ENCODE peak calls at places on chromosome 11, in nine cellular contexts. One of them, this sample, is unnamed.

GRCh38 chr11:120576606-120577005 is 65.1 kb downstream of the GRIK4 start:
- DNase-seq in stomach: no peak
- DNase-seq in activated T-helper 1 cell treated with anti-CD3 and anti-CD28 coated beads, Interleukin-2, amount 50 U/mL, for 16 hours: no peak
- DNase-seq in hippocampal formation: no peak
- DNase-seq in effector memory CD8-positive, alpha-beta T cell: no peak
- DNase-seq in skeletal muscle cell: no peak
- DNase-seq in frontal cortex: no peak
- DNase-seq in activated gamma-delta T cell treated with Interleukin-2 at 50 U/mL for 16 hours: no peak
- DNase-seq in C1 segment of cervical spinal cord: no peak
- DNase-seq in this sample: no peak

GRCh38 chr11:126391286-126391954 is 35.9 kb downstream of the ST3GAL4 start:
- DNase-seq in stomach: no peak
- DNase-seq in effector memory CD8-positive, alpha-beta T cell: no peak
- DNase-seq in activated gamma-delta T cell treated with Interleukin-2 at 50 U/mL for 16 hours: no peak
- DNase-seq in C1 segment of cervical spinal cord: no peak
- DNase-seq in activated T-helper 1 cell treated with anti-CD3 and anti-CD28 coated beads, Interleukin-2, amount 50 U/mL, for 16 hours: no peak
- DNase-seq in hippocampal formation: no peak
- DNase-seq in frontal cortex: no peak
- DNase-seq in skeletal muscle cell: no peak
- DNase-seq in this sample: no peak

GRCh38 chr11:22337571-22338464 is at the start of gene SLC17A6:
- DNase-seq in activated gamma-delta T cell treated with Interleukin-2 at 50 U/mL for 16 hours: no peak
- DNase-seq in activated T-helper 1 cell treated with anti-CD3 and anti-CD28 coated beads, Interleukin-2, amount 50 U/mL, for 16 hours: no peak
- DNase-seq in hippocampal formation: no peak
- DNase-seq in C1 segment of cervical spinal cord: no peak
- DNase-seq in frontal cortex: no peak
- DNase-seq in stomach: no peak
- DNase-seq in effector memory CD8-positive, alpha-beta T cell: no peak
- DNase-seq in skeletal muscle cell: peak
- DNase-seq in this sample: no peak

GRCh38 chr11:34162507-34162848 is 57.0 kb downstream of the NAT10 start:
- DNase-seq in C1 segment of cervical spinal cord: no peak
- DNase-seq in activated T-helper 1 cell treated with anti-CD3 and anti-CD28 coated beads, Interleukin-2, amount 50 U/mL, for 16 hours: no peak
- DNase-seq in hippocampal formation: no peak
- DNase-seq in effector memory CD8-positive, alpha-beta T cell: no peak
- DNase-seq in skeletal muscle cell: no peak
- DNase-seq in frontal cortex: no peak
- DNase-seq in activated gamma-delta T cell treated with Interleukin-2 at 50 U/mL for 16 hours: no peak
- DNase-seq in stomach: no peak
- DNase-seq in this sample: no peak

GRCh38 chr11:64306876-64307622 is 1.7 kb downstream of the ESRRA start:
- DNase-seq in stomach: peak
- DNase-seq in effector memory CD8-positive, alpha-beta T cell: no peak
- DNase-seq in C1 segment of cervical spinal cord: peak
- DNase-seq in activated T-helper 1 cell treated with anti-CD3 and anti-CD28 coated beads, Interleukin-2, amount 50 U/mL, for 16 hours: no peak
- DNase-seq in hippocampal formation: no peak
- DNase-seq in frontal cortex: no peak
- DNase-seq in skeletal muscle cell: no peak
- DNase-seq in activated gamma-delta T cell treated with Interleukin-2 at 50 U/mL for 16 hours: no peak
- DNase-seq in this sample: no peak

GRCh38 chr11:2933376-2934056 is 4.3 kb upstream of the PHLDA2 start:
- DNase-seq in activated gamma-delta T cell treated with Interleukin-2 at 50 U/mL for 16 hours: no peak
- DNase-seq in skeletal muscle cell: no peak
- DNase-seq in frontal cortex: peak
- DNase-seq in effector memory CD8-positive, alpha-beta T cell: peak
- DNase-seq in C1 segment of cervical spinal cord: no peak
- DNase-seq in activated T-helper 1 cell treated with anti-CD3 and anti-CD28 coated beads, Interleukin-2, amount 50 U/mL, for 16 hours: no peak
- DNase-seq in stomach: peak
- DNase-seq in hippocampal formation: no peak
- DNase-seq in this sample: peak

GRCh38 chr11:80182906-80183305 is 742.1 kb upstream of the TENM4 start:
- DNase-seq in hippocampal formation: no peak
- DNase-seq in effector memory CD8-positive, alpha-beta T cell: no peak
- DNase-seq in activated gamma-delta T cell treated with Interleukin-2 at 50 U/mL for 16 hours: no peak
- DNase-seq in frontal cortex: no peak
- DNase-seq in C1 segment of cervical spinal cord: no peak
- DNase-seq in activated T-helper 1 cell treated with anti-CD3 and anti-CD28 coated beads, Interleukin-2, amount 50 U/mL, for 16 hours: no peak
- DNase-seq in skeletal muscle cell: no peak
- DNase-seq in stomach: no peak
- DNase-seq in this sample: no peak

GRCh38 chr11:85725510-85726258 is 39.7 kb upstream of the CCDC89 start:
- DNase-seq in skeletal muscle cell: peak
- DNase-seq in effector memory CD8-positive, alpha-beta T cell: no peak
- DNase-seq in activated gamma-delta T cell treated with Interleukin-2 at 50 U/mL for 16 hours: no peak
- DNase-seq in activated T-helper 1 cell treated with anti-CD3 and anti-CD28 coated beads, Interleukin-2, amount 50 U/mL, for 16 hours: no peak
- DNase-seq in C1 segment of cervical spinal cord: no peak
- DNase-seq in hippocampal formation: no peak
- DNase-seq in frontal cortex: no peak
- DNase-seq in stomach: no peak
- DNase-seq in this sample: no peak

GRCh38 chr11:61331636-61332035 is 1.3 kb downstream of the DDB1 start:
- DNase-seq in activated T-helper 1 cell treated with anti-CD3 and anti-CD28 coated beads, Interleukin-2, amount 50 U/mL, for 16 hours: no peak
- DNase-seq in activated gamma-delta T cell treated with Interleukin-2 at 50 U/mL for 16 hours: no peak
- DNase-seq in hippocampal formation: no peak
- DNase-seq in effector memory CD8-positive, alpha-beta T cell: no peak
- DNase-seq in stomach: no peak
- DNase-seq in skeletal muscle cell: no peak
- DNase-seq in frontal cortex: no peak
- DNase-seq in C1 segment of cervical spinal cord: no peak
- DNase-seq in this sample: no peak

GRCh38 chr11:67269401-67270255 is 3.4 kb downstream of the GRK2 start:
- DNase-seq in activated T-helper 1 cell treated with anti-CD3 and anti-CD28 coated beads, Interleukin-2, amount 50 U/mL, for 16 hours: no peak
- DNase-seq in effector memory CD8-positive, alpha-beta T cell: peak
- DNase-seq in hippocampal formation: no peak
- DNase-seq in frontal cortex: no peak
- DNase-seq in activated gamma-delta T cell treated with Interleukin-2 at 50 U/mL for 16 hours: no peak
- DNase-seq in C1 segment of cervical spinal cord: no peak
- DNase-seq in skeletal muscle cell: no peak
- DNase-seq in stomach: peak
- DNase-seq in this sample: no peak

GRCh38 chr11:117809236-117810055 is 12.4 kb upstream of the DSCAML1 start:
- DNase-seq in frontal cortex: peak
- DNase-seq in stomach: peak
- DNase-seq in activated T-helper 1 cell treated with anti-CD3 and anti-CD28 coated beads, Interleukin-2, amount 50 U/mL, for 16 hours: no peak
- DNase-seq in skeletal muscle cell: no peak
- DNase-seq in effector memory CD8-positive, alpha-beta T cell: no peak
- DNase-seq in hippocampal formation: peak
- DNase-seq in activated gamma-delta T cell treated with Interleukin-2 at 50 U/mL for 16 hours: no peak
- DNase-seq in C1 segment of cervical spinal cord: peak
- DNase-seq in this sample: peak

GRCh38 chr11:102147031-102147430 is 36.8 kb downstream of the YAP1 start:
- DNase-seq in frontal cortex: no peak
- DNase-seq in stomach: no peak
- DNase-seq in effector memory CD8-positive, alpha-beta T cell: no peak
- DNase-seq in activated T-helper 1 cell treated with anti-CD3 and anti-CD28 coated beads, Interleukin-2, amount 50 U/mL, for 16 hours: no peak
- DNase-seq in C1 segment of cervical spinal cord: no peak
- DNase-seq in skeletal muscle cell: no peak
- DNase-seq in activated gamma-delta T cell treated with Interleukin-2 at 50 U/mL for 16 hours: no peak
- DNase-seq in hippocampal formation: no peak
- DNase-seq in this sample: no peak

GRCh38 chr11:23021287-23021863 is 161.1 kb upstream of the CCDC179 start:
- DNase-seq in effector memory CD8-positive, alpha-beta T cell: no peak
- DNase-seq in stomach: peak
- DNase-seq in frontal cortex: peak
- DNase-seq in C1 segment of cervical spinal cord: no peak
- DNase-seq in hippocampal formation: no peak
- DNase-seq in activated gamma-delta T cell treated with Interleukin-2 at 50 U/mL for 16 hours: no peak
- DNase-seq in activated T-helper 1 cell treated with anti-CD3 and anti-CD28 coated beads, Interleukin-2, amount 50 U/mL, for 16 hours: no peak
- DNase-seq in skeletal muscle cell: no peak
- DNase-seq in this sample: peak

GRCh38 chr11:120342678-120343077 is 6.5 kb downstream of the ARHGEF12 start:
- DNase-seq in stomach: no peak
- DNase-seq in effector memory CD8-positive, alpha-beta T cell: no peak
- DNase-seq in activated gamma-delta T cell treated with Interleukin-2 at 50 U/mL for 16 hours: no peak
- DNase-seq in skeletal muscle cell: no peak
- DNase-seq in hippocampal formation: no peak
- DNase-seq in frontal cortex: no peak
- DNase-seq in activated T-helper 1 cell treated with anti-CD3 and anti-CD28 coated beads, Interleukin-2, amount 50 U/mL, for 16 hours: no peak
- DNase-seq in C1 segment of cervical spinal cord: no peak
- DNase-seq in this sample: no peak

GRCh38 chr11:61512435-61512834 is 3.9 kb downstream of the LRRC10B start:
- DNase-seq in activated T-helper 1 cell treated with anti-CD3 and anti-CD28 coated beads, Interleukin-2, amount 50 U/mL, for 16 hours: no peak
- DNase-seq in skeletal muscle cell: no peak
- DNase-seq in hippocampal formation: no peak
- DNase-seq in effector memory CD8-positive, alpha-beta T cell: no peak
- DNase-seq in frontal cortex: no peak
- DNase-seq in activated gamma-delta T cell treated with Interleukin-2 at 50 U/mL for 16 hours: no peak
- DNase-seq in stomach: no peak
- DNase-seq in C1 segment of cervical spinal cord: no peak
- DNase-seq in this sample: no peak

GRCh38 chr11:117126223-117126965 is 17.7 kb upstream of the PAFAH1B2 start:
- DNase-seq in hippocampal formation: peak
- DNase-seq in activated gamma-delta T cell treated with Interleukin-2 at 50 U/mL for 16 hours: no peak
- DNase-seq in C1 segment of cervical spinal cord: peak
- DNase-seq in stomach: no peak
- DNase-seq in frontal cortex: peak
- DNase-seq in skeletal muscle cell: no peak
- DNase-seq in effector memory CD8-positive, alpha-beta T cell: no peak
- DNase-seq in activated T-helper 1 cell treated with anti-CD3 and anti-CD28 coated beads, Interleukin-2, amount 50 U/mL, for 16 hours: no peak
- DNase-seq in this sample: peak

GRCh38 chr11:64093233-64094039 is 57.7 kb downstream of the FLRT1 start:
- DNase-seq in skeletal muscle cell: no peak
- DNase-seq in frontal cortex: no peak
- DNase-seq in activated T-helper 1 cell treated with anti-CD3 and anti-CD28 coated beads, Interleukin-2, amount 50 U/mL, for 16 hours: no peak
- DNase-seq in effector memory CD8-positive, alpha-beta T cell: no peak
- DNase-seq in stomach: no peak
- DNase-seq in activated gamma-delta T cell treated with Interleukin-2 at 50 U/mL for 16 hours: no peak
- DNase-seq in hippocampal formation: no peak
- DNase-seq in C1 segment of cervical spinal cord: no peak
- DNase-seq in this sample: no peak

GRCh38 chr11:116122697-116123472 is 618.7 kb upstream of the CADM1 start:
- DNase-seq in activated T-helper 1 cell treated with anti-CD3 and anti-CD28 coated beads, Interleukin-2, amount 50 U/mL, for 16 hours: no peak
- DNase-seq in stomach: no peak
- DNase-seq in frontal cortex: no peak
- DNase-seq in C1 segment of cervical spinal cord: no peak
- DNase-seq in activated gamma-delta T cell treated with Interleukin-2 at 50 U/mL for 16 hours: no peak
- DNase-seq in skeletal muscle cell: no peak
- DNase-seq in effector memory CD8-positive, alpha-beta T cell: no peak
- DNase-seq in hippocampal formation: no peak
- DNase-seq in this sample: no peak